ENCODE peak calls at places on chromosomes 1 and 21, in seven cellular contexts. T is thoracic aorta, R is mesendoderm, S is cardiac muscle cell, V is HCT116, H is psoas muscle, F is body of pancreas. I is an unnamed sample.

GRCh38 chr1:14742181-14742980 is 143.9 kb downstream of the KAZN start:
- DNase-seq in F (no peak), V (peak; percentile 79), R (peak; percentile 97), H (no peak), T (no peak), S (peak; percentile 93), I (no peak)

GRCh38 chr1:36134031-36134430 is 9.0 kb upstream of the COL8A2 start:
- DNase-seq in V (no peak), R (no peak), H (no peak), S (no peak), F (no peak), T (no peak), I (no peak)

GRCh38 chr1:110673197-110673701 is 1.5 kb downstream of the KCNA3 start:
- DNase-seq in V (no peak), H (no peak), F (no peak), T (no peak), S (no peak), R (no peak), I (peak; percentile 34)

GRCh38 chr1:46813858-46814396 is 15.1 kb downstream of the CYP4B1 start:
- DNase-seq in S (no peak), R (no peak), V (no peak), T (no peak), H (no peak), F (no peak), I (no peak)

GRCh38 chr1:87358219-87358618 is 29.5 kb downstream of the LMO4 start:
- DNase-seq in H (no peak), S (no peak), R (no peak), T (no peak), V (no peak), F (no peak), I (no peak)

GRCh38 chr1:201172336-201172735 is 18.1 kb upstream of the TMEM9 start:
- DNase-seq in R (peak; percentile 45), T (no peak), S (no peak), H (peak; percentile 33), F (peak; percentile 54), V (no peak), I (no peak)

GRCh38 chr1:209772116-209772515 is 12.2 kb downstream of the C1orf74 start:
- DNase-seq in S (no peak), F (no peak), R (no peak), H (no peak), T (no peak), V (no peak), I (no peak)

GRCh38 chr1:9643351-9644256 is 7.9 kb upstream of the PIK3CD start:
- DNase-seq in V (no peak), F (peak; percentile 19), H (no peak), S (no peak), T (no peak), R (no peak), I (no peak)

GRCh38 chr1:207032528-207033017 is at the start of gene C1orf116:
- DNase-seq in T (no peak), S (no peak), V (peak; percentile 88), H (no peak), F (peak; percentile 85), R (peak; percentile 96), I (no peak)

GRCh38 chr1:46448109-46448911 is 41.3 kb upstream of the DMBX1 start:
- DNase-seq in H (peak; percentile 32), S (no peak), T (no peak), R (peak; percentile 49), V (no peak), F (no peak), I (no peak)

GRCh38 chr1:233240367-233240766 is 55.2 kb downstream of the PCNX2 start:
- DNase-seq in H (no peak), T (no peak), R (no peak), S (no peak), F (no peak), V (no peak), I (no peak)

GRCh38 chr1:51661081-51661518 is 44.2 kb downstream of the OSBPL9 start:
- DNase-seq in V (no peak), H (no peak), F (no peak), T (no peak), S (peak; percentile 95), R (no peak), I (no peak)

GRCh38 chr1:109161836-109162606 is 48.1 kb downstream of the ELAPOR1 start:
- DNase-seq in T (no peak), R (peak; percentile 33), F (peak; percentile 63), H (peak; percentile 30), V (no peak), S (peak; percentile 91), I (no peak)

GRCh38 chr1:161019767-161020572 is 982 bp downstream of the F11R start:
- DNase-seq in H (no peak), T (no peak), S (peak; percentile 61), F (no peak), R (peak; percentile 71), V (no peak), I (no peak)

GRCh38 chr1:40307186-40307585 is 9.9 kb downstream of the COL9A2 start:
- DNase-seq in S (no peak), F (no peak), T (no peak), H (no peak), V (no peak), R (no peak), I (no peak)

GRCh38 chr1:174158767-174159252 is 510 bp upstream of the RABGAP1L start:
- DNase-seq in F (no peak), T (no peak), S (no peak), H (no peak), R (no peak), V (no peak), I (no peak)

GRCh38 chr1:102732927-102733326 is 375.4 kb downstream of the COL11A1 start:
- DNase-seq in F (no peak), T (no peak), R (no peak), H (no peak), S (peak; percentile 3), V (no peak), I (no peak)

GRCh38 chr1:113042336-113043143 is 30.5 kb upstream of the LRIG2 start:
- DNase-seq in S (peak; percentile 90), T (peak; percentile 24), V (peak; percentile 36), H (peak; percentile 71), F (peak; percentile 76), R (peak; percentile 99), I (no peak)

GRCh38 chr21:45499201-45499750 is 43.0 kb downstream of the SLC19A1 start:
- DNase-seq in V (no peak), T (no peak), H (peak; percentile 10), R (no peak), S (no peak), F (no peak), I (no peak)

GRCh38 chr1:233868461-233868860 is 36.0 kb upstream of the SLC35F3 start:
- DNase-seq in S (no peak), T (no peak), F (no peak), H (no peak), R (no peak), V (no peak), I (no peak)

DNA sequence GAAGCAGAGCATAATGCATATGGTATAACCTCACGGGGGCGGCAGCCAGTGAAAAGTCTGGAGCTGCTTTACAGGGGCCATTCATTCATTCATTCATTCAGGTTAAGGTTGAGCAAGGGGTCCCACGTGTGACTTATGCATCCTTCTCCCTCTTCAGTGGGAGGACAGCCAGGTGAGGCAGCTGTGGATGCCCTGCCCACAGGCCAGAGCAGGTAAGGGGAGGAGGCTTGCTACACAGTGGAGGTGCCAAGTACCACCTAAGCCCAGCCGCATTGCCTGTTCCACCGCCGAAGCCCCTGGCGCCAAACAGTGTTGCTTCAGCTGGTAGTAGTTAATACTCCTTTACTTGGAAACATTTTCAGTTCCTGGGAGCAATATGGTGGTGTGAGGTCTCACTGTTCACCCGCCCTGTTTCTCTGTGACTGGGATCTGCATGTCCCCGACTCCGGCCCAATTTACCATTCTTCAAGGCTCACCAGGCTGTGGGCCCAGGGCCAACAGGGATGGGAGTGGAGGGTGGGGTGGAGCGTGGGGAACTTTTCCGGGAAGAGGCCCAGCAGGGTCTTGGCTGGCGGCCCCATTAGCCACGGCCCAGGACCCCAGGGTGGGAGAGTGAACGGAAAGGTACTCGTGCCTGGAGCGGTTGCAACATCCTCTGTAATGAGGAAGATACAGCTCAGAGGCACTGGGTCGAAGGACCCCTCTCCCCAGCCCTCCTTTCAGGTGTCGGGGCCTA is 722 bp upstream of the PODN start:
- DNase-seq in V (no peak), R (no peak), F (no peak), T (no peak), S (peak; percentile 72), H (peak; percentile 81), I (no peak)
- H3K4me3 ChIP-seq in V (no peak overlapping the region), R (no peak overlapping the region), F (no peak overlapping the region), T (peak overlapping the region; percentile 79), S (peak overlapping the region; percentile 32), H (peak overlapping the region; percentile 67), I (no peak overlapping the region)

DNA sequence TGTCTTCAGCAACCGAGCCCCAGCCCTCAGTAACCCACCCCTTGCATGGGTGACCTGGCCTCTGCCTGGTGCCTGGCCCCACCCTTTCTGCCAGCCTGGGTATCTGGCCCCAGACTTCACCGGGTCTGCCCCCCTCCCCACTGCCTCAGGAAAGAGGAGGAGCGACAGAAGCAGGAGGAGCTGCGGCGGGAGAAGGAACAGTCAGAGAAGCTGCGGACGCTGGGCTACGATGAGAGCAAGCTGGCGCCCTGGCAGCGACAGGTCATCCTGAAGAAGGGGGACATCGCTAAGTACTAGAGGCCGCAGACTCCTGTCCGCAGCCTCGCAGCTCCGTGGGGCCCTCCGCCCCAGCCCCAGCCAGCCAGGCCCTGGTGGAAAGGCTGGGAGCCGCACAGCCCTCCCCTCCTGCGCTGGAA is 6.1 kb downstream of the TNFRSF25 start:
- DNase-seq in R (peak; percentile 38), T (no peak), V (no peak), H (no peak), S (no peak), F (no peak), I (peak; percentile 59)
- H3K27ac ChIP-seq in R (no peak overlapping the region), T (no peak overlapping the region), V (no peak overlapping the region), H (no peak overlapping the region), S (no peak overlapping the region), F (no peak overlapping the region), I (peak overlapping the region; percentile 97)

DNA sequence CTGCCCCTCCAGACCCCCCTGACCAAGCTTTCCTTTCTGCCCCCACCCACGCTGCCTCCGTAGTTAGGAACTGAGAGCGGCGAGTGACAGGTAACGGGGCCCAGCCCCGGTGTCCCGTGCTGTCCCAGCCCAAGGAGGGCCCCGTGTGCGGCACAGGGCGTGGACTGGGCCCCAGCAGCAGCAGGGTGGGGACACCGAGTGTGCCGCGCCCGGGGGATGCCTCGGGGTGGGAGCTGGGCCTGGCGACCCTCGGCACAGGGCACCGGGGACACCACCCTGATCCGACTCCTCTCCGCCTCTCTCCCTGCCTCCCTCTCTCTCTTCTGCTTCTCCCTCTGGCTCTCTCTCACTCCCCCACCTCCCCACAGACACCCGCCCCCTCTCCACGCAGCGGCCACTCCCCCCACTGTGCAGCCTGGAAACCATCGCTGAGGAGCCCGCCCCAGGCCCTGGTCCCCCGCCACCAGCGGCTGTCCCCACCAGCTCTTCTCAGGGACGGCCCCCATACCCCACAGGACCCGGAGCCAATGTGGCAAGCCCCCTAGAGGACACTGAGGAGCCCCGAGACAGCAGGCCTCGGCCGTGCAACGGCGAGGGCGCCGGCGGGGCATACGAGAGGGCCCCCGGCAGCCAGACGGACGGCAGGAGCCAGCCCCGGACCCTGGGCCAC is 22.7 kb downstream of the PANK4 start:
- DNase-seq in T (no peak), F (no peak), S (no peak), R (no peak), V (no peak), H (no peak), I (no peak)
- H3K27me3 ChIP-seq in T (no peaks in the 10 kb centered on the region), F (no peaks in the 10 kb centered on the region), S (no peaks in the 10 kb centered on the region), R (no peaks in the 10 kb centered on the region), V (no peaks in the 10 kb centered on the region), H (peaks cover 58% of the 10 kb centered on the region), I (no peaks in the 10 kb centered on the region)

DNA sequence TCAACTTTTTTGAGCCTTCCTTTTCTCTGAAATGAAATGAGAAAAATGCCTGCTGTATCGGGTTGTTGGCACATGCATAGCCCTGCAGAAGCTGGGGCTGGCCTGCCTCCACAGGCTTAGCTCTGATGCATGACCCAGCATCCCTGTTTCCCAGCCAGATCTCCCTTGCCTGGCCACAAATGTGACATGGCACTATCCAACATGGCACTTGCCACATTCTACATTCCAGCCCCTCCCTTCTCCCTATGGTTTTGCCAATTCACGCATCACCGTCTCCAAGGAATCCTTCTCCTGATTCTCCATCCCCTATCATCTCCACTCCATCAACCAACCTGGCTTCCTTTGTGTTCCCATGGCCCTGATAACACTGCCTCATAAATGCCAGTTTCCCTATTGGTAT is 13.8 kb downstream of the RNU5D-1 start:
- DNase-seq in T (no peak), R (no peak), F (no peak), S (no peak), V (no peak), H (no peak), I (no peak)
- H3K4me3 ChIP-seq in T (no peak overlapping the region), R (no peak overlapping the region), F (no peak overlapping the region), S (no peak overlapping the region), V (no peak overlapping the region), H (no peak overlapping the region), I (no peak overlapping the region)